ENCODE peak calls at places on chromosomes 1 and 21, in four cellular contexts. T is AG04450; L is B cell; B is activated CD8-positive, alpha-beta T cell treated with anti-CD3 and anti-CD28 coated beads for 36 hours. O is an unnamed sample.
A peak's percentile ranks its signal among the peaks of the same experiment; 100 is the strongest.

GRCh38 chr21:37936010-37936785 is 19.9 kb upstream of the KCNJ6 start:
- DNase-seq in T (no peak), L (no peak), B (no peak), O (no peak)

GRCh38 chr1:153608742-153609584 is 4.0 kb downstream of the S100A16 start:
- DNase-seq in T (no peak), L (no peak), B (no peak), O (peak; percentile 22)

GRCh38 chr1:96863449-96863848 is 141.9 kb downstream of the PTBP2 start:
- DNase-seq in T (no peak), L (no peak), B (no peak), O (no peak)

GRCh38 chr1:183039985-183040447 is 16.8 kb downstream of the LAMC1 start:
- DNase-seq in T (peak; percentile 72), L (no peak), B (no peak), O (peak; percentile 35)

GRCh38 chr1:112840631-112841624 is 115.1 kb downstream of the SLC16A1 start:
- DNase-seq in T (no peak), L (peak; percentile 57), B (no peak), O (no peak)

GRCh38 chr1:145895471-145895870 is 9.8 kb upstream of the ANKRD35 start:
- DNase-seq in T (no peak), L (no peak), B (no peak), O (no peak)

GRCh38 chr1:243428084-243428483 is 172.2 kb downstream of the SDCCAG8 start:
- DNase-seq in T (no peak), L (no peak), B (no peak), O (no peak)

GRCh38 chr1:29991815-29992214 is 731.6 kb downstream of the MATN1 start:
- DNase-seq in T (no peak), L (no peak), B (no peak), O (no peak)

O was measured in OCI-M1.